ENCODE peak calls at places on chromosomes 12 and 14, in seven cellular contexts. D is nucleus accumbens, Y is HCEC 1CT, K is endothelial cell, H is neural crest cell, L is GM04504, T is mammary epithelial cell. N is an unnamed sample.

GRCh38 chr14:64801800-64802199 is 77.9 kb downstream of the SPTB start:
- DNase-seq in T (no peak), K (peak), Y (no peak), H (peak), D (no peak), L (no peak), N (peak)

GRCh38 chr14:102196436-102197230 is 56.9 kb downstream of the WDR20 start:
- DNase-seq in H (no peak), K (no peak), Y (no peak), L (no peak), D (peak), T (no peak), N (no peak)

GRCh38 chr12:2902287-2902880 is 11.7 kb downstream of the TULP3 start:
- DNase-seq in H (no peak), K (no peak), L (no peak), D (no peak), Y (no peak), T (no peak), N (peak)

GRCh38 chr12:113003631-113004030 is 25.3 kb downstream of the OAS2 start:
- DNase-seq in Y (no peak), H (no peak), K (no peak), D (no peak), T (no peak), L (no peak), N (no peak)

GRCh38 chr14:55936691-55937090 is 181.5 kb upstream of the PELI2 start:
- DNase-seq in K (no peak), D (no peak), T (no peak), H (no peak), L (no peak), Y (no peak), N (no peak)

GRCh38 chr12:5441497-5442236 is 9.8 kb downstream of the NTF3 start:
- DNase-seq in T (peak), H (no peak), D (no peak), L (peak), K (no peak), Y (no peak), N (no peak)

GRCh38 chr12:119363037-119363436 is 28.5 kb downstream of the CCDC60 start:
- DNase-seq in D (no peak), T (no peak), H (no peak), K (no peak), Y (no peak), L (no peak), N (peak)

GRCh38 chr14:26597136-26598080 is at the start of gene NOVA1:
- DNase-seq in Y (peak), D (peak), H (peak), T (no peak), L (no peak), K (peak), N (peak)

GRCh38 chr14:95452176-95452889 is 64.1 kb downstream of the SYNE3 start:
- DNase-seq in Y (peak), H (no peak), K (peak), T (no peak), D (peak), L (no peak), N (peak)

GRCh38 chr12:124675881-124676688 is 108.7 kb upstream of the NCOR2 start:
- DNase-seq in L (no peak), T (no peak), Y (no peak), H (no peak), D (no peak), K (no peak), N (no peak)

GRCh38 chr12:107302649-107303386 is 209.5 kb upstream of the CRY1 start:
- DNase-seq in T (peak), L (no peak), D (no peak), Y (no peak), H (no peak), K (no peak), N (peak)

GRCh38 chr12:111201036-111201435 is 167.9 kb downstream of the PHETA1 start:
- DNase-seq in T (no peak), D (no peak), H (no peak), K (no peak), Y (no peak), L (no peak), N (no peak)

GRCh38 chr12:38152816-38153736 is 163.5 kb upstream of the ALG10B start:
- DNase-seq in K (no peak), L (no peak), T (no peak), Y (no peak), D (no peak), H (no peak), N (no peak)

GRCh38 chr12:51848843-51849735 is 571 bp upstream of the FIGNL2 start:
- DNase-seq in Y (no peak), H (peak), K (peak), L (no peak), T (no peak), D (no peak), N (no peak)

GRCh38 chr12:123986374-123986920 is 13.4 kb downstream of the ZNF664 start:
- DNase-seq in D (no peak), T (no peak), Y (no peak), L (no peak), H (no peak), K (no peak), N (no peak)

GRCh38 chr12:45296046-45296586 is 80.2 kb downstream of the ANO6 start:
- DNase-seq in L (no peak), D (no peak), H (no peak), K (no peak), Y (no peak), T (no peak), N (no peak)

GRCh38 chr12:57001448-57001906 is 4.9 kb downstream of the ZBTB39 start:
- DNase-seq in H (peak), T (peak), L (no peak), Y (peak), D (peak), K (peak), N (peak)

GRCh38 chr12:93019911-93020224 is 90.8 kb upstream of the EEA1 start:
- DNase-seq in H (no peak), L (no peak), T (no peak), D (no peak), Y (no peak), K (no peak), N (no peak)

GRCh38 chr12:94689646-94690036 is 39.3 kb upstream of the TMCC3 start:
- DNase-seq in L (no peak), D (no peak), K (peak), Y (peak), T (no peak), H (no peak), N (no peak)

GRCh38 chr12:32512379-32512778 is 113.0 kb downstream of the FGD4 start:
- DNase-seq in H (no peak), L (no peak), Y (no peak), K (no peak), D (no peak), T (no peak), N (no peak)

GRCh38 chr12:128507470-128507869 is 240.5 kb downstream of the TMEM132C start:
- DNase-seq in T (no peak), K (no peak), H (no peak), D (no peak), Y (no peak), L (no peak), N (no peak)

GRCh38 chr12:52539821-52540173 is 13.1 kb downstream of the KRT71 start:
- DNase-seq in D (no peak), Y (no peak), K (no peak), H (no peak), T (no peak), L (no peak), N (no peak)

GRCh38 chr14:104240426-104241157 is 102.2 kb downstream of the KIF26A start:
- DNase-seq in K (no peak), L (no peak), Y (no peak), H (no peak), D (no peak), T (no peak), N (no peak)

GRCh38 chr14:43792980-43793379 is 714.1 kb downstream of the FSCB start:
- DNase-seq in L (no peak), Y (no peak), H (no peak), K (no peak), D (no peak), T (no peak), N (no peak)

GRCh38 chr14:48983355-48983888 is 602.8 kb downstream of the RPS29 start:
- DNase-seq in H (no peak), T (no peak), K (no peak), Y (no peak), D (no peak), L (no peak), N (no peak)

GRCh38 chr14:54671537-54671936 is 104.6 kb downstream of the SAMD4A start:
- DNase-seq in K (no peak), T (no peak), D (no peak), H (no peak), L (no peak), Y (no peak), N (no peak)

GRCh38 chr12:61574339-61574738 is 685.9 kb upstream of the USP15 start:
- DNase-seq in L (no peak), T (no peak), D (no peak), K (no peak), Y (no peak), H (no peak), N (no peak)

GRCh38 chr12:15546102-15546701 is 223.9 kb downstream of the PTPRO start:
- DNase-seq in L (no peak), T (no peak), D (no peak), Y (no peak), K (no peak), H (no peak), N (no peak)

N was measured in epithelial cell of esophagus.